ENCODE peak calls at places on chromosomes 7 and 10, in six cellular contexts. N is H1, Z is mesendoderm, F is IMR-90, H is mesenchymal stem cell, G is H9. O is an unnamed sample.

GRCh38 chr7:147405621-147406020 is 1184.9 kb upstream of the C7orf33 start:
- DNase-seq in N (no peak), Z (no peak), F (no peak), H (no peak), G (no peak), O (no peak)

GRCh38 chr7:29888006-29888405 is 81.7 kb downstream of the WIPF3 start:
- DNase-seq in N (no peak), Z (no peak), F (no peak), H (no peak), G (no peak), O (no peak)

GRCh38 chr7:77455334-77455733 is 39.2 kb upstream of the GSAP start:
- DNase-seq in N (no peak), Z (no peak), F (peak), H (peak), G (no peak), O (no peak)

GRCh38 chr7:151014950-151015349 is 9.3 kb downstream of the ATG9B start:
- DNase-seq in N (no peak), Z (no peak), F (no peak), H (no peak), G (no peak), O (no peak)

GRCh38 chr10:33743429-33743857 is 409.0 kb upstream of the NRP1 start:
- DNase-seq in N (no peak), Z (no peak), F (no peak), H (no peak), G (no peak), O (no peak)

GRCh38 chr7:103605640-103606039 is 159.6 kb upstream of the SLC26A5 start:
- DNase-seq in N (no peak), Z (no peak), F (peak), H (no peak), G (no peak), O (no peak)

GRCh38 chr7:74289018-74289659 is at the start of gene CLIP2:
- DNase-seq in N (no peak), Z (peak), F (peak), H (peak), G (peak), O (peak)

GRCh38 chr7:86008898-86009297 is 634.8 kb upstream of the GRM3 start:
- DNase-seq in N (no peak), Z (no peak), F (no peak), H (no peak), G (no peak), O (no peak)

GRCh38 chr7:107690611-107691010 is 30.0 kb downstream of the SLC26A4 start:
- DNase-seq in N (no peak), Z (no peak), F (peak), H (no peak), G (no peak), O (no peak)

GRCh38 chr10:62278461-62278910 is 9.8 kb upstream of the RTKN2 start:
- DNase-seq in N (no peak), Z (no peak), F (peak), H (no peak), G (no peak), O (no peak)

GRCh38 chr10:79483948-79484347 is 28.4 kb upstream of the EIF5AL1 start:
- DNase-seq in N (no peak), Z (no peak), F (peak), H (peak), G (peak), O (no peak)

GRCh38 chr10:122703483-122704448 is 4.1 kb upstream of the C10orf120 start:
- DNase-seq in N (peak), Z (peak), F (peak), H (peak), G (peak), O (peak)

GRCh38 chr10:15420858-15421257 is 49.8 kb upstream of the FAM171A1 start:
- DNase-seq in N (no peak), Z (no peak), F (no peak), H (no peak), G (no peak), O (no peak)

GRCh38 chr10:35470535-35470934 is 134.2 kb downstream of the CCNY start:
- DNase-seq in N (no peak), Z (peak), F (no peak), H (peak), G (no peak), O (no peak)

GRCh38 chr10:2576892-2577291 is 490.5 kb upstream of the PFKP start:
- DNase-seq in N (no peak), Z (peak), F (no peak), H (no peak), G (no peak), O (no peak)

GRCh38 chr7:51620690-51621089 is 304.1 kb upstream of the COBL start:
- DNase-seq in N (no peak), Z (peak), F (no peak), H (no peak), G (peak), O (no peak)

GRCh38 chr7:27606270-27607209 is 56.1 kb downstream of the HIBADH start:
- DNase-seq in N (no peak), Z (peak), F (peak), H (peak), G (no peak), O (no peak)

GRCh38 chr10:71285180-71285545 is 33.9 kb upstream of the SLC29A3 start:
- DNase-seq in N (no peak), Z (peak), F (peak), H (peak), G (peak), O (peak)

GRCh38 chr10:29078919-29079318 is 210.0 kb upstream of the LYZL1 start:
- DNase-seq in N (no peak), Z (peak), F (no peak), H (no peak), G (no peak), O (no peak)

GRCh38 chr7:137080516-137081203 is 212.2 kb downstream of the CHRM2 start:
- DNase-seq in N (no peak), Z (no peak), F (peak), H (no peak), G (no peak), O (no peak)

GRCh38 chr7:147197006-147197405 is 1080.4 kb downstream of the CNTNAP2 start:
- DNase-seq in N (no peak), Z (no peak), F (no peak), H (no peak), G (no peak), O (no peak)

GRCh38 chr7:155806096-155806871 is 6.0 kb downstream of the SHH start:
- DNase-seq in N (no peak), Z (peak), F (no peak), H (no peak), G (peak), O (no peak)

GRCh38 chr7:84092207-84092606 is 102.4 kb downstream of the SEMA3A start:
- DNase-seq in N (no peak), Z (no peak), F (peak), H (peak), G (no peak), O (no peak)

GRCh38 chr7:148720472-148720871 is 21.8 kb downstream of the CUL1 start:
- DNase-seq in N (no peak), Z (no peak), F (no peak), H (no peak), G (no peak), O (no peak)

GRCh38 chr10:95792211-95792780 is 36.3 kb downstream of the ENTPD1 start:
- DNase-seq in N (no peak), Z (no peak), F (no peak), H (no peak), G (no peak), O (no peak)

GRCh38 chr7:38820571-38820970 is 88.4 kb downstream of the VPS41 start:
- DNase-seq in N (no peak), Z (no peak), F (no peak), H (no peak), G (no peak), O (no peak)

GRCh38 chr7:289756-290553 is at the start of gene FOXL3:
- DNase-seq in N (no peak), Z (no peak), F (no peak), H (no peak), G (no peak), O (no peak)

GRCh38 chr7:82762880-82763279 is 319.3 kb upstream of the CACNA2D1 start:
- DNase-seq in N (no peak), Z (no peak), F (peak), H (peak), G (no peak), O (no peak)

GRCh38 chr7:47302560-47302959 is 279.4 kb downstream of the TNS3 start:
- DNase-seq in N (no peak), Z (no peak), F (no peak), H (no peak), G (no peak), O (no peak)

GRCh38 chr7:17912536-17913235 is 27.6 kb downstream of the SNX13 start:
- DNase-seq in N (no peak), Z (no peak), F (no peak), H (no peak), G (no peak), O (no peak)
- H3K18ac ChIP-seq in N (no peak), Z (no peak), F (no peak), H (no peak), G (no peak), O (peak)

GRCh38 chr7:119737390-119737789 is 535.6 kb upstream of the KCND2 start:
- DNase-seq in N (no peak), Z (no peak), F (no peak), H (no peak), G (no peak), O (no peak)

DNA sequence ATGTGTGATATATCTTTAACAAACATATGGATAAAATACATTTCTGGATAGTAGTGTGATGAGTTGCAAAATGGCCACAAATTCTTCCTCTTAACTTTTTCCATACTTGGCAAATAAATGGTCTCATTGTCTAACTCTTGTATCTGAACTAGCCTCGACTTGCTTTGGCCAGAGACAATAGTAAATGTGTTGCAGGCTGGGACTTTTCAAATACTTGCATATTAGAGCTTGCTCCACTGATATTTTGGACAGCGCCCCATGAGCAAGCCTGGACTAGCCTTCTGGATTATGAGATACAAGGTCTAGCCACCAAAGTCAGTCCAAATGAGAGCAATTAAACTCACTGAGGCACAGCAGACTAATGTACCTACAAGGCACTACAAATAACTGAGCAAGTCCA is 539.5 kb upstream of the KCND2 start:
- DNase-seq in N (no peak), Z (no peak), F (peak), H (no peak), G (no peak), O (no peak)
- H4K8ac ChIP-seq in N (no peak), Z (no peak), F (no peak), H (no peak), G (no peak), O (no peak)

GRCh38 chr7:88218836-88219605 is 817 bp downstream of the SRI start:
- DNase-seq in N (no peak), Z (peak), F (peak), H (peak), G (peak), O (no peak)

GRCh38 chr7:88217675-88218427 is 2.0 kb downstream of the SRI start:
- DNase-seq in N (no peak), Z (no peak), F (no peak), H (no peak), G (no peak), O (no peak)

GRCh38 chr7:88223265-88223664 is 3.4 kb upstream of the SRI start:
- DNase-seq in N (no peak), Z (no peak), F (no peak), H (no peak), G (no peak), O (no peak)

GRCh38 chr7:88218428-88218745 is 1.5 kb downstream of the SRI start:
- DNase-seq in N (no peak), Z (no peak), F (no peak), H (peak), G (no peak), O (no peak)

GRCh38 chr7:88219781-88220747 is at the start of gene SRI:
- DNase-seq in N (peak), Z (peak), F (peak), H (peak), G (peak), O (peak)
- H3K18ac ChIP-seq in N (peak), Z (peak), F (peak), H (peak), G (peak), O (peak)

GRCh38 chr10:106493166-106493565 is 671.3 kb downstream of the SORCS1 start:
- DNase-seq in N (no peak), Z (peak), F (no peak), H (no peak), G (no peak), O (no peak)
- H4K8ac ChIP-seq in N (no peak), Z (no peak), F (no peak), H (no peak), G (no peak), O (no peak)

DNA sequence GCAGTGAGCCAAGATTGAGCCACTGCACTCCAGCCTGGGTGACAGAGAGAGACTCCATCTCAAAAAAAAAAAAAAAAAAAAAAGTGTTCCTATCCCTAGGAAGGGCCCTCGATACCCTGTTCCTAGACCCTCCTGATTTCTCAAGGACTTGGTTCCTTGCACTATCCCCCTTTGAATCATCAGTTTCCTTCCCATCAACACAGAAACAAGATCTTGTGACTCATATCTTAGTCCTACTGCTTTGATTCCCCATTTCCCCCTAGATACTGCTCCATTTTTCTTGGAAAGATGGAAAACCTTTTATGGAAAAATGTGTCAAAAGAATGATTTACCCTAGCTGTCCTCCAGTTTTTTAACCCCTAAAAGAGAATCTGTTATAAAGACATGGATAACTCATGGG is 1.7 kb upstream of the ZNF862 start:
- DNase-seq in N (no peak), Z (no peak), F (peak), H (no peak), G (no peak), O (no peak)
- H3K18ac ChIP-seq in N (no peak), Z (no peak), F (no peak), H (no peak), G (no peak), O (no peak)